ENCODE peak calls at places on chromosomes 4 and X, in five cellular contexts. P is fibroblast of lung, C is neural progenitor cell, L is mammary epithelial cell, T is GM23248. R is an unnamed sample.
A peak's percentile ranks its signal among the peaks of the same experiment; 100 is the strongest.

GRCh38 chr4:34293459-34293858 is 1950.9 kb downstream of the ARAP2 start:
- DNase-seq in P (no peak), C (no peak), L (no peak), T (no peak), R (no peak)

GRCh38 chrX:3134316-3134715 is 93.0 kb downstream of the ARSF start:
- DNase-seq in P (no peak), C (no peak), L (no peak), T (no peak), R (no peak)

GRCh38 chrX:150362599-150363481 is at the start of gene MAMLD1:
- DNase-seq in P (peak; percentile 85), C (peak; percentile 29), L (peak; percentile 73), T (peak; percentile 87), R (peak; percentile 75)

GRCh38 chr4:141011799-141012377 is 121.4 kb downstream of the RNF150 start:
- DNase-seq in P (no peak), C (no peak), L (no peak), T (no peak), R (no peak)

GRCh38 chr4:145132521-145133098 is 34.5 kb downstream of the ABCE1 start:
- DNase-seq in P (peak; percentile 42), C (no peak), L (no peak), T (peak; percentile 12), R (no peak)

GRCh38 chr4:161929966-161930365 is 233.8 kb downstream of the FSTL5 start:
- DNase-seq in P (peak; percentile 81), C (no peak), L (peak; percentile 68), T (no peak), R (no peak)

GRCh38 chrX:65723706-65724105 is 56.3 kb downstream of the MSN start:
- DNase-seq in P (no peak), C (no peak), L (no peak), T (peak; percentile 38), R (no peak)

GRCh38 chrX:65688403-65688881 is 21.0 kb downstream of the MSN start:
- DNase-seq in P (peak; percentile 77), C (no peak), L (peak; percentile 61), T (peak; percentile 78), R (no peak)

GRCh38 chr4:126839066-126839465 is 793.7 kb upstream of the INTU start:
- DNase-seq in P (peak; percentile 60), C (no peak), L (no peak), T (peak; percentile 78), R (no peak)

GRCh38 chr4:16213107-16213506 is 13.2 kb downstream of the TAPT1 start:
- DNase-seq in P (no peak), C (no peak), L (no peak), T (no peak), R (no peak)

GRCh38 chr4:128688025-128688721 is 121.3 kb upstream of the JADE1 start:
- DNase-seq in P (no peak), C (no peak), L (no peak), T (no peak), R (no peak)

GRCh38 chr4:128686032-128686465 is 123.5 kb upstream of the JADE1 start:
- DNase-seq in P (peak; percentile 61), C (no peak), L (peak; percentile 56), T (no peak), R (no peak)

GRCh38 chr4:128686810-128687209 is 122.7 kb upstream of the JADE1 start:
- DNase-seq in P (no peak), C (no peak), L (peak; percentile 8), T (no peak), R (no peak)

GRCh38 chr4:128690009-128690408 is 119.5 kb upstream of the JADE1 start:
- DNase-seq in P (no peak), C (no peak), L (no peak), T (no peak), R (no peak)

GRCh38 chr4:128688846-128689467 is 120.5 kb upstream of the JADE1 start:
- DNase-seq in P (no peak), C (no peak), L (no peak), T (no peak), R (no peak)
- TF ChIP-seq EZH2 in P (no peak), C (no peak), L (no peak), T (no peak), R (no peak)

DNA sequence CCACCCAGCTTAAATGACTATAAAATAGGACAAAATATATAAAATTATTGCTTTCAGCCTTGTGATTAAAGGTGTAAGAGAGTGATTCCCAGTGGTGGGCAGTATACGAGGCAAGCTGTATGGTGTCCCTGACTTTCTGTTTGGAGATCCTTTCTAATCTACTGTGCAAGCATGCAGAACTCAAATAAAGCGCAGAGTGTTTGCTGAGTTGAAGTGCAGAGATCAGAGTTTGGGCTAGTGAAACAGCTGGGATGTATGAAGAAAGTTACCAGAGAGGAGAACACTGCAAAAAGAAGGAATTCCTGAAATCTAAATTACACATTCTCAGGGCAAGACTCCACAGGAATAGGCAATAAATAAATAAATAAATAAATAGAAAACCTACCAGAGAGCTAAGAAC is 218.5 kb upstream of the TLL1 start:
- DNase-seq in P (no peak), C (no peak), L (no peak), T (no peak), R (no peak)
- H3K4me3 ChIP-seq in P (no peak overlapping the region), C (no peak overlapping the region), L (no peak overlapping the region), T (no peak overlapping the region), R (no peak overlapping the region)

GRCh38 chr4:24197891-24198290 is 308.0 kb upstream of the PPARGC1A start:
- DNase-seq in P (peak; percentile 30), C (no peak), L (no peak), T (no peak), R (no peak)
- TF ChIP-seq EZH2 in P (no peak), C (no peak), L (no peak), T (no peak), R (no peak)

GRCh38 chr4:41644288-41644914 is 104.1 kb downstream of the PHOX2B start:
- DNase-seq in P (peak; percentile 57), C (peak; percentile 92), L (no peak), T (peak; percentile 55), R (no peak)
- H3K4me3 ChIP-seq in P (no peak overlapping the region), C (peak overlapping the region; percentile 27), L (no peak overlapping the region), T (peak overlapping the region; percentile 51), R (no peak overlapping the region)

DNA sequence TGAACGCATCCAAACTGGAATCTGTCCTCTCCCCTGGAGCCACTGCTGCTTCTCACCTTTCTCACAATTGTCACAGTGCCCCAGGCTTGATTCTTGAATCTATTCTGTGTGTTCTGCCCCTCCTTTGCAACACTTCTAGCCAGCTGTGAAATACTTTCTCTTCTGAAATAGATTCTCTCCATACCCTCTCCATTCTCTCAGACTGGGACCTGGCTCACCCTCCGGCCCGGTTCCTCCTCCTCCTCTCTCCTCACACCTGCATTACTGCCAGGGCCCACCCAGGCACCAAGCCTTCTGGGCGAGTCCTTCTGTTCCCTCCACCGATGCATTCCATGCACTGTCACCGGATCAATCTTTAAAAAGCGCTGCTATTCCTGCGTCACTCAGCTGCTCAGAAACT is 336.1 kb downstream of the UNC5C start:
- DNase-seq in P (no peak), C (no peak), L (no peak), T (no peak), R (no peak)
- TF ChIP-seq EZH2 in P (no peak), C (no peak), L (no peak), T (no peak), R (no peak)